ENCODE peak calls at places on chromosome 3, in eight cellular contexts. Y is body of pancreas, H is spleen, E is psoas muscle, I is thoracic aorta, A is IMR-90, Q is neuronal stem cell, J is heart right ventricle. U is an unnamed sample.

GRCh38 chr3:126679318-126679751 is 24.4 kb upstream of the TXNRD3 start:
- DNase-seq in Y (peak; percentile 90), H (peak; percentile 93), E (peak; percentile 82), I (peak; percentile 64), A (peak; percentile 62), Q (peak; percentile 91), J (peak; percentile 74), U (peak; percentile 93)

GRCh38 chr3:55128201-55128870 is 200.5 kb upstream of the LRTM1 start:
- DNase-seq in Y (peak; percentile 6), H (no peak), E (no peak), I (no peak), A (peak; percentile 28), Q (peak; percentile 29), J (no peak), U (no peak)

GRCh38 chr3:124607163-124607562 is 123.1 kb upstream of the UMPS start:
- DNase-seq in Y (no peak), H (no peak), E (no peak), I (no peak), A (peak; percentile 83), Q (no peak), J (no peak), U (no peak)

GRCh38 chr3:59425371-59425770 is 375.5 kb upstream of the CFAP20DC start:
- DNase-seq in Y (no peak), H (no peak), E (no peak), I (no peak), A (peak; percentile 97), Q (no peak), J (no peak), U (no peak)

GRCh38 chr3:14113964-14114667 is 10.6 kb downstream of the CHCHD4 start:
- DNase-seq in Y (peak; percentile 36), H (no peak), E (no peak), I (no peak), A (no peak), Q (no peak), J (no peak), U (no peak)

GRCh38 chr3:94616833-94617232 is 554.0 kb downstream of the NSUN3 start:
- DNase-seq in Y (no peak), H (no peak), E (no peak), I (no peak), A (no peak), Q (no peak), J (no peak), U (no peak)

GRCh38 chr3:31105438-31106077 is 211.1 kb upstream of the GADL1 start:
- DNase-seq in Y (no peak), H (no peak), E (no peak), I (no peak), A (peak; percentile 95), Q (no peak), J (no peak), U (no peak)

GRCh38 chr3:122678496-122678895 is 2.1 kb upstream of the PARP14 start:
- DNase-seq in Y (no peak), H (no peak), E (no peak), I (no peak), A (no peak), Q (no peak), J (no peak), U (peak; percentile 69)

GRCh38 chr3:124834723-124835718 is 52.1 kb downstream of the ITGB5 start:
- DNase-seq in Y (peak; percentile 74), H (no peak), E (peak; percentile 51), I (no peak), A (peak; percentile 98), Q (no peak), J (peak; percentile 70), U (no peak)

GRCh38 chr3:69741057-69741830 is 2.0 kb downstream of the MITF start:
- DNase-seq in Y (no peak), H (no peak), E (no peak), I (no peak), A (no peak), Q (no peak), J (no peak), U (no peak)
- H3K27ac ChIP-seq in Y (no peak overlapping the region), H (no peak overlapping the region), E (peak overlapping the region; percentile 93), I (no peak overlapping the region), A (no peak overlapping the region), Q (no peak overlapping the region), J (no peak overlapping the region), U (peak overlapping the region; percentile 40)

GRCh38 chr3:177146646-177147045 is 50.6 kb downstream of the TBL1XR1 start:
- DNase-seq in Y (no peak), H (no peak), E (no peak), I (no peak), A (peak; percentile 39), Q (no peak), J (no peak), U (no peak)

GRCh38 chr3:177147790-177148189 is 49.5 kb downstream of the TBL1XR1 start:
- DNase-seq in Y (no peak), H (no peak), E (no peak), I (no peak), A (no peak), Q (no peak), J (no peak), U (no peak)

GRCh38 chr3:177144922-177145321 is 52.4 kb downstream of the TBL1XR1 start:
- DNase-seq in Y (no peak), H (no peak), E (no peak), I (no peak), A (no peak), Q (no peak), J (no peak), U (no peak)

GRCh38 chr3:177145954-177146353 is 51.3 kb downstream of the TBL1XR1 start:
- DNase-seq in Y (no peak), H (no peak), E (no peak), I (no peak), A (no peak), Q (no peak), J (no peak), U (no peak)

DNA sequence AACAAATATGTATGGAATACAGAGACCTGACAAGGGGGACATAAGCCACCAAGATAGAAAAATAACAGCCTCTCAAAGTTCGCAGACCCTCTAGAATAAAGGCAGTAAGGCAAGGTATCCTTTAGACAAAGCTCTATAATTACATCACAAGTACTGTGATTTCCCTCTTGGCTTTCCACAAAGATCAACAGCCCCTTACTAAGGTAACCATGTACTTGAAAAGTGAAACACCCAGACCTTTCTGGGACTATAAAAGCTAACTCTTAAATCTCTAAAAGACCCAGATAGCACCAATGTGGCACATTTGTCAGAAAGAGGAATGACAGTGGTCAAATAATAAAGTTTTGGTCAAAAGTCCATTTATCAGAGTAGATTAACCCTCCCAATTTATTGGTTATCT is 51.9 kb downstream of the TBL1XR1 start:
- DNase-seq in Y (no peak), H (no peak), E (no peak), I (no peak), A (no peak), Q (no peak), J (no peak), U (no peak)
- H3K4me1 ChIP-seq in Y (peaks cover 29% of the 10 kb centered on the region), H (peaks cover 85% of the 10 kb centered on the region), E (peaks cover 66% of the 10 kb centered on the region), I (peaks cover 25% of the 10 kb centered on the region), A (peaks cover 8% of the 10 kb centered on the region), Q (peaks cover 1% of the 10 kb centered on the region), J (peaks cover 7% of the 10 kb centered on the region), U (peaks cover 9% of the 10 kb centered on the region)

GRCh38 chr3:65569129-65569528 is 469.6 kb downstream of the MAGI1 start:
- DNase-seq in Y (no peak), H (no peak), E (no peak), I (no peak), A (no peak), Q (no peak), J (no peak), U (no peak)
- H3K4me3 ChIP-seq in Y (no peak overlapping the region), H (no peak overlapping the region), E (no peak overlapping the region), I (no peak overlapping the region), A (no peak overlapping the region), Q (no peak overlapping the region), J (no peak overlapping the region), U (no peak overlapping the region)

GRCh38 chr3:158563076-158563475 is 7.9 kb upstream of the MLF1 start:
- DNase-seq in Y (no peak), H (no peak), E (no peak), I (no peak), A (no peak), Q (no peak), J (no peak), U (no peak)
- H3K27ac ChIP-seq in Y (no peak overlapping the region), H (no peak overlapping the region), E (no peak overlapping the region), I (no peak overlapping the region), A (no peak overlapping the region), Q (no peak overlapping the region), J (no peak overlapping the region), U (no peak overlapping the region)

U was measured in right cardiac atrium.